ENCODE peak calls at places on chromosome 22, in seven cellular contexts. E is astrocyte of the spinal cord; W is NB4; V is CD8-positive, alpha-beta T cell; C is thyroid gland; S is brain microvascular endothelial cell; B is colonic mucosa. M is an unnamed sample.

GRCh38 chr22:42642801-42643631 is 2.6 kb upstream of the ATP5MGL start:
- DNase-seq in E (no peak), W (peak), V (no peak), C (no peak), S (no peak), B (no peak), M (no peak)

GRCh38 chr22:32596471-32596870 is 121.9 kb downstream of the FBXO7 start:
- DNase-seq in E (no peak), W (no peak), V (no peak), C (no peak), S (no peak), B (no peak), M (no peak)

GRCh38 chr22:31715157-31715778 is 34.7 kb downstream of the PRR14L start:
- DNase-seq in E (no peak), W (no peak), V (no peak), C (no peak), S (no peak), B (no peak), M (peak)

GRCh38 chr22:42399315-42400271 is 32.6 kb downstream of the NFAM1 start:
- DNase-seq in E (peak), W (peak), V (no peak), C (peak), S (no peak), B (peak), M (no peak)

GRCh38 chr22:44107341-44107740 is 73.4 kb upstream of the PARVG start:
- DNase-seq in E (no peak), W (no peak), V (no peak), C (no peak), S (no peak), B (no peak), M (no peak)

GRCh38 chr22:44272330-44272729 is 40.4 kb downstream of the SHISAL1 start:
- DNase-seq in E (no peak), W (no peak), V (no peak), C (no peak), S (no peak), B (no peak), M (no peak)

GRCh38 chr22:38033522-38034277 is 23.5 kb upstream of the PICK1 start:
- DNase-seq in E (no peak), W (peak), V (no peak), C (peak), S (no peak), B (no peak), M (no peak)

GRCh38 chr22:17159504-17159951 is 451 bp upstream of the HDHD5 start:
- DNase-seq in E (peak), W (peak), V (peak), C (peak), S (peak), B (peak), M (peak)

GRCh38 chr22:20013382-20013871 is 3.2 kb downstream of the ARVCF start:
- DNase-seq in E (peak), W (peak), V (peak), C (peak), S (peak), B (peak), M (peak)

GRCh38 chr22:42905702-42906183 is 48.7 kb upstream of the ARFGAP3 start:
- DNase-seq in E (no peak), W (no peak), V (no peak), C (peak), S (no peak), B (peak), M (no peak)

GRCh38 chr22:32079110-32080089 is 36.3 kb downstream of the SLC5A1 start:
- DNase-seq in E (peak), W (no peak), V (no peak), C (no peak), S (peak), B (no peak), M (peak)

GRCh38 chr22:32852346-32853251 is 51.1 kb downstream of the TIMP3 start:
- DNase-seq in E (peak), W (peak), V (no peak), C (peak), S (peak), B (peak), M (peak)

GRCh38 chr22:20031732-20032406 is 11.0 kb downstream of the TANGO2 start:
- DNase-seq in E (no peak), W (no peak), V (peak), C (no peak), S (no peak), B (peak), M (no peak)

GRCh38 chr22:36383110-36383581 is 4.6 kb downstream of the MYH9 start:
- DNase-seq in E (peak), W (peak), V (peak), C (no peak), S (peak), B (no peak), M (peak)

GRCh38 chr22:19707347-19708322 is 6.7 kb upstream of the SEPTIN5 start:
- DNase-seq in E (no peak), W (no peak), V (no peak), C (peak), S (no peak), B (no peak), M (no peak)

GRCh38 chr22:20174785-20175596 is 24.1 kb upstream of the CCDC188 start:
- DNase-seq in E (no peak), W (peak), V (no peak), C (no peak), S (no peak), B (no peak), M (peak)

GRCh38 chr22:49460662-49461371 is 366.9 kb downstream of the BRD1 start:
- DNase-seq in E (no peak), W (no peak), V (no peak), C (peak), S (no peak), B (no peak), M (no peak)

GRCh38 chr22:35205956-35206355 is 51.3 kb upstream of the HMGXB4 start:
- DNase-seq in E (peak), W (no peak), V (no peak), C (no peak), S (peak), B (no peak), M (peak)

GRCh38 chr22:49303781-49304461 is 523.8 kb downstream of the BRD1 start:
- DNase-seq in E (no peak), W (no peak), V (no peak), C (no peak), S (no peak), B (peak), M (no peak)

GRCh38 chr22:25334091-25334490 is 114.7 kb downstream of the CRYBB2 start:
- DNase-seq in E (no peak), W (peak), V (peak), C (no peak), S (peak), B (peak), M (peak)
- TF ChIP-seq CTCF in E (peak), W (peak), V (no peak), C (peak), S (peak), B (peak), M (peak)

DNA sequence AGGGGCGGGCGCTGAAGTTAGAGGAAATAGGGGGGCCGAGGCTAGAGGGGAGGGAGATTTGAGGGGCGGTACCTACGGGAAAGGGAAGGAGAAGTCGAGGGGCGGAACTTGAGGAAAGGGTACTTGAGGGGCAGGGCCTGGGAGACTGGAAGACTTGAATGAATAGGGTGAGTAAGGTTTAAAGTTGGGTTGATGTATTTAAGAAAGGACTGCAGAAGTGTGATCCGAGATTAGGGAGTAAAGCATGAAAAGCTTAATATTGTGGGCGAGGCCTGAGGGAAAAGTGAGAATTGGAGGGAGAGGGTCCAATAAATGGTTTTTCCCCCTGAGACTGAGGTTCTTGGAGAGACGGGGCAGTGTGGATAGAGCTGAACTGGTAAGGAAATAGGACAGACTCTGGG is 723 bp downstream of the HSCB start:
- DNase-seq in E (no peak), W (no peak), V (no peak), C (no peak), S (no peak), B (no peak), M (no peak)
- H3K4me3 ChIP-seq in E (peak), W (peak), V (peak), C (no peak), S (peak), B (peak), M (peak)

GRCh38 chr22:25722223-25723015 is 19.6 kb upstream of the MYO18B start:
- DNase-seq in E (no peak), W (peak), V (no peak), C (no peak), S (no peak), B (no peak), M (no peak)
- TF ChIP-seq CTCF in E (no peak), W (no peak), V (no peak), C (no peak), S (no peak), B (no peak), M (no peak)

GRCh38 chr22:23213581-23214341 is 33.5 kb downstream of the BCR start:
- DNase-seq in E (no peak), W (no peak), V (no peak), C (no peak), S (no peak), B (no peak), M (no peak)
- H3K4me3 ChIP-seq in E (no peak), W (no peak), V (no peak), C (no peak), S (no peak), B (no peak), M (no peak)

DNA sequence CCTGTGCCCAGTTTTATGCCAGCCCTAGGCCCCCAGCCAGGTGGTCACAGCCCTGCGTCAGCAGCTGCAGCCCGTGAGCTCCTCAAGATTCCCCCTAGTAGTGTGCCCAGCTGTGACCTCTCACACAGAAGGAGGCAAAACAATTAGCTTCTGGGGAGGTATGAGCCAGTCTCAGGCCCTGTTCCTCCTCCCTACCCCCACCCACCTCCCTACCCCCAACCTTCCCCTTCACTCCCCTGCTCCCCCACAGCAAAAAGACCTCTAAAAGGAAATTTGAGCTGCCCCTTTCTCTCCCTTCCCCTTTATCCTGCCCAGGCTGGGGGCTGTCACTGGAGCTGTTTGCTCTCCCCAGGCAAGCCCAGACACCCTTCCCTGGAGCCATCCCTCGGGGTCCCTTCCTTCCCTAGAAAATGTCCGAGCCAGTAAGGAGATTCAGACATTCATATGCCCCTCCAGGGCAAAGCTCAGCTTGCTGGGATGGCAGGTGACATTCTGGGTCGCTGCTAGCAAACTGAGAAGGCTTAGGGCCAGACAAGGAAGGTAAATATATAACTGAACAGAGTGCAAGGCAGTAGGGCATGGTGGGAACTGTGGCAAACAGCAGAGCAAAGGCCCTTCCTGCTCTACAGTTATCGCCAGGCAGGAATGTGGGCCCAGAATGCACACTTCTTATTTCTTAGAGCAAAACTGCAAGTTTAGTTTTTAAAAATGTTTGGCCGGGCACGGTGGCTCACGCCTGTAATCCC is 300.2 kb downstream of the MN1 start:
- DNase-seq in E (no peak), W (no peak), V (no peak), C (no peak), S (no peak), B (no peak), M (no peak)
- TF ChIP-seq CTCF in E (no peak), W (no peak), V (no peak), C (no peak), S (no peak), B (no peak), M (no peak)